ENCODE peak calls at places on chromosomes 7 and 10, in four cellular contexts. U, Z, H and B are unnamed samples.

GRCh38 chr7:54860003-54860775 is 101.2 kb upstream of the SEC61G start:
- DNase-seq in Z (no peak), U (no peak), H (no peak), B (no peak)

GRCh38 chr10:88938039-88938438 is 14.5 kb downstream of the ACTA2 start:
- DNase-seq in Z (no peak), U (no peak), H (no peak), B (no peak)

GRCh38 chr7:115306541-115306940 is 384.6 kb downstream of the MDFIC start:
- DNase-seq in U (no peak), Z (no peak), H (no peak), B (no peak)

GRCh38 chr10:13053794-13054462 is 46.0 kb upstream of the OPTN start:
- DNase-seq in Z (no peak), U (no peak), H (no peak), B (no peak)

GRCh38 chr10:68179016-68179415 is 52.9 kb downstream of the ATOH7 start:
- DNase-seq in H (no peak), U (no peak), Z (no peak), B (no peak)

GRCh38 chr7:30276203-30276900 is 8.0 kb upstream of the ZNRF2 start:
- DNase-seq in U (peak; percentile 69), Z (no peak), H (no peak), B (no peak)

GRCh38 chr7:135258585-135258984 is 24.9 kb downstream of the STRA8 start:
- DNase-seq in U (no peak), Z (no peak), H (no peak), B (no peak)

GRCh38 chr7:19122018-19122588 is 4.7 kb upstream of the TWIST1 start:
- DNase-seq in H (no peak), U (no peak), Z (no peak), B (no peak)

GRCh38 chr10:74642901-74643585 is 183.4 kb upstream of the KAT6B start:
- DNase-seq in U (no peak), H (no peak), Z (no peak), B (no peak)

DNA sequence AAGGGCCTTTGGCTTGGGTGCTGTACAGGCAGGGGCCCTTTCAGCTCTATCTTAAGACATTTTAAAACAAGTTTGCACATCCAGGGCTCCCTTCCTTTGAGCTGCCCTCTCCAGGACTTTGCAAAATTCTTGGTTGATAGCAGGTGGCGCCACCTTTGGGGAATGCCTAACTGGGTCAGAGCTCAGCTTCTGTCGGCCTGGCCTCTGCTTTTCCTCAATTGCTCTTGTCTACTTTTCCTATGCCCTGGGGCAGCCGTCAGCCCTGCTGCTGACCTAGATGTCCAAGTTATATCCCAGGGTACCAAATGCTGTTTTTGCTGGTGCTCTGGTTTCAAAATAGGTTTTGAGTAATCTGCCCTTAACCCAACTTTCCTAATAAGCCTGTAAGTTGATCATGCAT is 65.8 kb downstream of the APBB1IP start:
- DNase-seq in U (peak; percentile 56), H (no peak), Z (no peak), B (no peak)
- TF ChIP-seq CTCF in U (no peak), H (no peak), Z (no peak), B (no peak)

GRCh38 chr10:15084502-15084922 is 4.1 kb downstream of the ACBD7 start:
- DNase-seq in U (peak; percentile 53), H (no peak), Z (no peak), B (no peak)
- TF ChIP-seq CTCF in U (no peak), H (peak; percentile 2), Z (peak; percentile 20), B (no peak)

DNA sequence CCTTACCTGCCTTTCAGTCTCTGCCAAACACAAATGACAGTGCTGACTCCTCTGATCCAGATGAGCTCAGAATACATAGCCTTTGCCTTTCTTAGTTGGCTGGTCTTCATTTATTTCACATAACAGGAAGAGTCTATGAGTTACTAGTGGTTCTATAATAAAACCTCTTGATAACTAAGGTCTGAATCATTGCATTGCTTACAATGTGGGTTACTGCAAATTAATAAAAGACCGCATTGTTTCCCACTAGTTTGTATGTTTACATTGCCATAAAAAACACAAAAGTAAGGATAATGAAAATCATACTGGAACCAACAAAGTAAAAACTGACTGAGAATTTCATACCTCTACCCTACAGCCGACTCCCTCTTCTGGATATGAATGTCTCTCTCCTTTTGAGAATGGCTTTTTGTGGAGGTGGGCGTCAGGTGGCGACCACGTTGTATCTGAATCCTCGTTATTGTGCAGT is 62.0 kb upstream of the AKR1E2 start:
- DNase-seq in Z (no peak), H (no peak), U (no peak), B (no peak)
- TF ChIP-seq CTCF in Z (peak; percentile 11), H (no peak), U (no peak), B (no peak)

GRCh38 chr7:149735779-149736477 is 37.5 kb downstream of the ZNF467 start:
- DNase-seq in Z (no peak), H (no peak), U (no peak), B (no peak)
- TF ChIP-seq CTCF in Z (no peak), H (no peak), U (no peak), B (no peak)

GRCh38 chr10:76026931-76027330 is 595.5 kb downstream of the LRMDA start:
- DNase-seq in H (no peak), U (no peak), Z (no peak), B (no peak)
- TF ChIP-seq CTCF in H (no peak), U (no peak), Z (no peak), B (no peak)

DNA sequence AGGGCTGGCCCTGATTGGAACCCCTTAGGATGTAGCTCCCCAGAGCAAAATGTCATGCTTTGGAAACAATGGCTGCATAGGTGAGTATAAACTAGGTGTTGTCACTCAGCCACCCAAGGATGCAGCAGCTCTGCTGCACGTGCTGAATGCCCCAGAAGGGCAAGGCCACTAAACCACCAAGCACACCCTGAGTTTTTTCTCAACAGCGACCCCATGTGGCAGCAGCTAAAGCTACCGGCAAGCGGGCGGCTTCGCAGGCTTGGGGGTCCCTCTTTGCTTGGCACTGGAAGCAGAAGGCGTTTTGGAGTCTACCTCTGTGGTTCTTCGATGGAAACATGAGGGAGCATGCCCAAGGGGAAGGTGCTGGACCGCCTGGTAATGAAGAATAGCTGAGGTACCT is 152.3 kb downstream of the GFRA1 start:
- DNase-seq in H (no peak), Z (no peak), U (no peak), B (no peak)
- TF ChIP-seq CTCF in H (no peak), Z (no peak), U (no peak), B (no peak)